ENCODE peak calls at places on chromosomes 11 and 22, in six cellular contexts. One of them, this sample, is unnamed.
A peak's percentile ranks its signal among the peaks of the same experiment; 100 is the strongest.

GRCh38 chr11:77468527-77468926 is 5.4 kb downstream of the PAK1 start:
- DNase-seq in H1: no peak
- DNase-seq in gastrocnemius medialis: no peak
- DNase-seq in tibial nerve: no peak
- DNase-seq in right lobe of liver: no peak
- DNase-seq in endothelial cell of umbilical vein: no peak
- DNase-seq in this sample: no peak

GRCh38 chr11:47055534-47055933 is 119.0 kb downstream of the CSTPP1 start:
- DNase-seq in gastrocnemius medialis: no peak
- DNase-seq in endothelial cell of umbilical vein: no peak
- DNase-seq in H1: no peak
- DNase-seq in tibial nerve: no peak
- DNase-seq in right lobe of liver: no peak
- DNase-seq in this sample: no peak

GRCh38 chr11:94405062-94405461 is 3.8 kb upstream of the GPR83 start:
- DNase-seq in right lobe of liver: no peak
- DNase-seq in tibial nerve: no peak
- DNase-seq in H1: no peak
- DNase-seq in endothelial cell of umbilical vein: no peak
- DNase-seq in gastrocnemius medialis: no peak
- DNase-seq in this sample: no peak

GRCh38 chr22:49826603-49827306 is 918 bp downstream of the BRD1 start:
- DNase-seq in H1: peak; percentile 60
- DNase-seq in gastrocnemius medialis: peak; percentile 46
- DNase-seq in right lobe of liver: peak; percentile 66
- DNase-seq in tibial nerve: peak; percentile 28
- DNase-seq in endothelial cell of umbilical vein: peak; percentile 34
- DNase-seq in this sample: no peak

GRCh38 chr11:72823105-72823804 is 9.0 kb downstream of the ATG16L2 start:
- DNase-seq in gastrocnemius medialis: no peak
- DNase-seq in H1: no peak
- DNase-seq in right lobe of liver: no peak
- DNase-seq in endothelial cell of umbilical vein: no peak
- DNase-seq in tibial nerve: no peak
- DNase-seq in this sample: no peak

GRCh38 chr22:27771637-27772369 is 29.8 kb downstream of the MN1 start:
- DNase-seq in gastrocnemius medialis: no peak
- DNase-seq in endothelial cell of umbilical vein: no peak
- DNase-seq in right lobe of liver: no peak
- DNase-seq in H1: no peak
- DNase-seq in tibial nerve: no peak
- DNase-seq in this sample: no peak

GRCh38 chr11:418343-419247 is 3.8 kb upstream of the SIGIRR start:
- DNase-seq in right lobe of liver: no peak
- DNase-seq in tibial nerve: no peak
- DNase-seq in gastrocnemius medialis: no peak
- DNase-seq in H1: peak; percentile 41
- DNase-seq in endothelial cell of umbilical vein: no peak
- DNase-seq in this sample: no peak

GRCh38 chr11:125062931-125063428 is at the start of gene SLC37A2:
- DNase-seq in right lobe of liver: peak; percentile 80
- DNase-seq in H1: no peak
- DNase-seq in gastrocnemius medialis: peak; percentile 56
- DNase-seq in endothelial cell of umbilical vein: peak; percentile 64
- DNase-seq in tibial nerve: peak; percentile 41
- DNase-seq in this sample: no peak

GRCh38 chr11:91997178-91997577 is 227.4 kb upstream of the FAT3 start:
- DNase-seq in H1: no peak
- DNase-seq in right lobe of liver: no peak
- DNase-seq in gastrocnemius medialis: no peak
- DNase-seq in endothelial cell of umbilical vein: no peak
- DNase-seq in tibial nerve: no peak
- DNase-seq in this sample: no peak

GRCh38 chr22:24937114-24937513 is 9.4 kb downstream of the LHFPL7 start:
- DNase-seq in endothelial cell of umbilical vein: peak; percentile 59
- DNase-seq in H1: no peak
- DNase-seq in right lobe of liver: no peak
- DNase-seq in gastrocnemius medialis: no peak
- DNase-seq in tibial nerve: no peak
- DNase-seq in this sample: no peak

GRCh38 chr11:721913-722811 is 16.1 kb downstream of the EPS8L2 start:
- DNase-seq in right lobe of liver: peak; percentile 58
- DNase-seq in gastrocnemius medialis: no peak
- DNase-seq in tibial nerve: no peak
- DNase-seq in endothelial cell of umbilical vein: no peak
- DNase-seq in H1: no peak
- DNase-seq in this sample: no peak

GRCh38 chr11:45651841-45652745 is 13.3 kb downstream of the CHST1 start:
- DNase-seq in gastrocnemius medialis: no peak
- DNase-seq in H1: peak; percentile 40
- DNase-seq in tibial nerve: no peak
- DNase-seq in right lobe of liver: peak; percentile 30
- DNase-seq in endothelial cell of umbilical vein: no peak
- DNase-seq in this sample: no peak

GRCh38 chr11:116698080-116698479 is 74.7 kb downstream of the BUD13 start:
- DNase-seq in H1: peak; percentile 24
- DNase-seq in gastrocnemius medialis: no peak
- DNase-seq in right lobe of liver: no peak
- DNase-seq in tibial nerve: no peak
- DNase-seq in endothelial cell of umbilical vein: no peak
- DNase-seq in this sample: no peak

GRCh38 chr11:64340671-64341335 is 799 bp downstream of the CCDC88B start:
- DNase-seq in endothelial cell of umbilical vein: peak; percentile 28
- DNase-seq in right lobe of liver: peak; percentile 68
- DNase-seq in H1: peak; percentile 100
- DNase-seq in gastrocnemius medialis: no peak
- DNase-seq in tibial nerve: peak; percentile 27
- DNase-seq in this sample: no peak

GRCh38 chr11:115518983-115519382 is 14.8 kb upstream of the CADM1 start:
- DNase-seq in tibial nerve: no peak
- DNase-seq in endothelial cell of umbilical vein: no peak
- DNase-seq in right lobe of liver: no peak
- DNase-seq in H1: no peak
- DNase-seq in gastrocnemius medialis: no peak
- DNase-seq in this sample: no peak

GRCh38 chr22:39292561-39293074 is 26.8 kb downstream of the RPL3 start:
- DNase-seq in H1: no peak
- DNase-seq in tibial nerve: peak; percentile 92
- DNase-seq in right lobe of liver: peak; percentile 96
- DNase-seq in endothelial cell of umbilical vein: peak; percentile 96
- DNase-seq in gastrocnemius medialis: peak; percentile 78
- DNase-seq in this sample: peak; percentile 35

GRCh38 chr22:48758021-48758561 is 1069.6 kb downstream of the BRD1 start:
- DNase-seq in right lobe of liver: peak; percentile 28
- DNase-seq in endothelial cell of umbilical vein: no peak
- DNase-seq in H1: no peak
- DNase-seq in tibial nerve: no peak
- DNase-seq in gastrocnemius medialis: no peak
- DNase-seq in this sample: no peak

GRCh38 chr11:101096036-101096704 is 33.4 kb downstream of the PGR start:
- DNase-seq in endothelial cell of umbilical vein: no peak
- DNase-seq in gastrocnemius medialis: no peak
- DNase-seq in H1: no peak
- DNase-seq in tibial nerve: no peak
- DNase-seq in right lobe of liver: no peak
- DNase-seq in this sample: no peak

DNA sequence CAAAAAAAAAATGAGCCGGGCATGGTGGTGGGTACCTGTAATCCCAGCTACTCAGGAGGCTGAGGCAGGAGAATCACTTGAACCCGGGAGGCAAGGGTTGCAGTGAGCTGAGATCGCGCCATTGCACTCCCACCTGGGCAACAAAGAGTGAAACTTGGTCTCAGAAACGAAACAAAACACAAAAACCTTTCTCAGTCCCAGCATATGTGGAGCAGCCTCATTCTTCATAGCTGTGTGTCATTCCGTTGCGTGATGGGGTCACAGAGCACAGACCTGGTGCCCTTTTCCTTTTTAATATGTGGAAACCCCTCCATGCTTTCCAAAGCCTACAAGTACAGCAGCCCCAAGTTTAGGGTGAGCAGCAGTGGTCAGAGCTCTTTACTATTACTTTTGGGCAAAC is 13.7 kb downstream of the PEX26 start:
- DNase-seq in gastrocnemius medialis: no peak
- DNase-seq in tibial nerve: no peak
- DNase-seq in H1: no peak
- DNase-seq in endothelial cell of umbilical vein: no peak
- DNase-seq in right lobe of liver: no peak
- DNase-seq in this sample: no peak
- H3K4me3 ChIP-seq in gastrocnemius medialis: peak overlapping the region; percentile 44
- H3K4me3 ChIP-seq in tibial nerve: peak overlapping the region; percentile 40
- H3K4me3 ChIP-seq in H1: no peak overlapping the region
- H3K4me3 ChIP-seq in endothelial cell of umbilical vein: no peak overlapping the region
- H3K4me3 ChIP-seq in right lobe of liver: peak overlapping the region; percentile 22
- H3K4me3 ChIP-seq in this sample: peak overlapping the region; percentile 14

DNA sequence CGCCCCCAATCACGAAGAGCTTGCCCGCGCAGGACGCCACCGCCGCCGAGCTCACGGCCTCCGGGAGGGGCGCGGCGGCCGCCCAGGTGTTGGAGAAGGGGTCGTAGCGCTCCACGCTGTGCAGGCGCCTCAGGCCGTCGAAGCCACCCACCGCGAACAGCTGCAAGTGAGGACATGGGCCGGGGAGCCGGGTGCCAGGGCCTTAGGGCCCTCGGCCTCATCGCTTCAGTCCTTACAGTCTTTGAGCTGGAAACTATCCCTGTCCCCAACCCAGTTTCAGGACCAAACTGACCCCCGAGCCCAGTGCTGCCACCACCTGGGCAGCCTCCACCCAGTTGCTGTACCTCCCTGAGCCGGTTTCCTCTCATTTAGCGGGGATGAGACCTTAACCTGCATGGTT is 7.6 kb downstream of the KLHL35 start:
- DNase-seq in endothelial cell of umbilical vein: no peak
- DNase-seq in right lobe of liver: no peak
- DNase-seq in H1: peak; percentile 85
- DNase-seq in gastrocnemius medialis: no peak
- DNase-seq in tibial nerve: no peak
- DNase-seq in this sample: no peak
- TF ChIP-seq CTCF in endothelial cell of umbilical vein: peak; percentile 24
- TF ChIP-seq CTCF in right lobe of liver: no peak
- TF ChIP-seq CTCF in H1: peak; percentile 74
- TF ChIP-seq CTCF in gastrocnemius medialis: no peak
- TF ChIP-seq CTCF in tibial nerve: no peak
- TF ChIP-seq CTCF in this sample: no peak

DNA sequence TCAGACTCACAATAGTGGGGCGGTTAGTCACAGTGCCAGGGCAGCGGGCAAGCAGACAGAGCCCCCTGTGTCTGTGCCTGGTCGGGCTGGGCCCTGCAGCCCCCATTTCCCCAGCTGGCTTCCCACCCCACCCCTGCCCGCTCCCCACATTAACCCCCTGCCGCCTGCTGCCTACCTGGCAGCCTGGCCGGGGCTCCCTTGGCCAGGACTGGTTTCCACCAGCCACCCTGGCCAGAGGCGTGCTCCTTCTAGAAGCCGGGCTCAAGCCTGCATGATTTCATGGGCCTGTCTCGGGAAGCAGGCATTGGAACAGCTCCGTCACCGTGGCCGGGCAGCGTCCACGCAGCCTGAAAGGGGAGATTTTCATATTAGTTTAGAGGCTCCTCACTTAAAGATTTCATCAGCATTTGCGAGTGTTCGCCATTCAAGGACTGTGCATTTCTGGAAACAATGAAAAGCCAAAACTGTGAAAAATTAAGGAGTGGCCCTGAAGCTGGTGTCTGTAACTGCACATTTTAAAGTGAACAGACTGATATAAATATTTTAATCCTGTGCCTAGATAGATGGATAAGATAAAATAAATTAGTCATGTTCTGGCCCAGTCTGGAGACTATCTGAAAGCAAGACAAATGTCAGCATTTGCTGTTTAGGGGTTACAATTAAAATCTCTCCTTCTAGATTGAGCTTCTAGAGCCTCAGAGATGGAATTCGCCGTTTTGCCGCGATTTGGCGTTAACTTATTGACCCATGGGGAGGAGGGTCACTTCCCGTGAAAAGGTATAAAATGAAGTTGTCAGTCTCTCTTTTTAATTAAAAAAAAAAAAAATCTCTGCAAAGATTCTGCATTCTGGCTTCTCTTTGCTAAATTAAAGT is 79.4 kb upstream of the WNT7B start:
- DNase-seq in H1: no peak
- DNase-seq in tibial nerve: no peak
- DNase-seq in right lobe of liver: peak; percentile 44
- DNase-seq in endothelial cell of umbilical vein: no peak
- DNase-seq in gastrocnemius medialis: peak; percentile 48
- DNase-seq in this sample: no peak
- TF ChIP-seq POLR2A in H1: no peak
- TF ChIP-seq POLR2A in tibial nerve: peak; percentile 22
- TF ChIP-seq POLR2A in right lobe of liver: no peak
- TF ChIP-seq POLR2A in endothelial cell of umbilical vein: no peak
- TF ChIP-seq POLR2A in gastrocnemius medialis: no peak
- TF ChIP-seq POLR2A in this sample: no peak

GRCh38 chr11:120039031-120039430 is 98.9 kb downstream of the TRIM29 start:
- DNase-seq in right lobe of liver: no peak
- DNase-seq in gastrocnemius medialis: no peak
- DNase-seq in endothelial cell of umbilical vein: no peak
- DNase-seq in H1: peak; percentile 19
- DNase-seq in tibial nerve: no peak
- DNase-seq in this sample: no peak
- H3K4me3 ChIP-seq in right lobe of liver: no peak overlapping the region
- H3K4me3 ChIP-seq in gastrocnemius medialis: no peak overlapping the region
- H3K4me3 ChIP-seq in endothelial cell of umbilical vein: no peak overlapping the region
- H3K4me3 ChIP-seq in H1: no peak overlapping the region
- H3K4me3 ChIP-seq in tibial nerve: no peak overlapping the region
- H3K4me3 ChIP-seq in this sample: no peak overlapping the region

GRCh38 chr22:19631899-19632670 is 82.2 kb upstream of the SEPTIN5 start:
- DNase-seq in gastrocnemius medialis: no peak
- DNase-seq in endothelial cell of umbilical vein: peak; percentile 53
- DNase-seq in tibial nerve: no peak
- DNase-seq in right lobe of liver: no peak
- DNase-seq in H1: peak; percentile 78
- DNase-seq in this sample: no peak
- TF ChIP-seq CTCF in gastrocnemius medialis: no peak
- TF ChIP-seq CTCF in endothelial cell of umbilical vein: peak; percentile 59
- TF ChIP-seq CTCF in tibial nerve: no peak
- TF ChIP-seq CTCF in right lobe of liver: peak; percentile 21
- TF ChIP-seq CTCF in H1: peak; percentile 68
- TF ChIP-seq CTCF in this sample: no peak

This sample was measured in esophagus squamous epithelium.